ENCODE peak calls at places on chromosomes 13 and 19, in four cellular contexts. P, A, C and S are unnamed samples.
A peak's percentile ranks its signal among the peaks of the same experiment; 100 is the strongest.

GRCh38 chr19:48121909-48122371 is 11.3 kb upstream of the PLA2G4C start:
- DNase-seq in P (peak; percentile 65), A (no peak), C (no peak), S (no peak)

GRCh38 chr13:30690282-30691188 is 44.8 kb upstream of the ALOX5AP start:
- DNase-seq in P (peak; percentile 23), A (no peak), C (no peak), S (peak; percentile 96)

GRCh38 chr19:32652893-32653625 is 21.9 kb downstream of the ANKRD27 start:
- DNase-seq in P (no peak), A (no peak), C (no peak), S (no peak)

GRCh38 chr13:26541041-26541440 is 16.4 kb upstream of the WASF3 start:
- DNase-seq in P (no peak), A (no peak), C (no peak), S (no peak)

GRCh38 chr13:42333613-42334328 is 61.8 kb downstream of the AKAP11 start:
- DNase-seq in P (peak; percentile 62), A (peak; percentile 62), C (no peak), S (peak; percentile 42)

GRCh38 chr13:37868691-37869505 is 674 bp downstream of the TRPC4 start:
- DNase-seq in P (no peak), A (peak; percentile 71), C (no peak), S (peak; percentile 54)

GRCh38 chr13:100035936-100036335 is 53.0 kb upstream of the PCCA start:
- DNase-seq in P (peak; percentile 23), A (no peak), C (no peak), S (no peak)

GRCh38 chr13:94596575-94596971 is 621 bp upstream of the TGDS start:
- DNase-seq in P (no peak), A (no peak), C (peak; percentile 6), S (no peak)

GRCh38 chr19:28940751-28941500 is 272.0 kb downstream of the UQCRFS1 start:
- DNase-seq in P (no peak), A (no peak), C (no peak), S (peak; percentile 90)

GRCh38 chr19:19444694-19445155 is 39.2 kb downstream of the GATAD2A start:
- DNase-seq in P (peak; percentile 33), A (no peak), C (no peak), S (peak; percentile 60)

GRCh38 chr13:66618702-66619101 is 611.4 kb downstream of the PCDH9 start:
- DNase-seq in P (peak; percentile 50), A (peak; percentile 7), C (peak; percentile 26), S (peak; percentile 0)

GRCh38 chr19:29086182-29086581 is 126.8 kb downstream of the UQCRFS1 start:
- DNase-seq in P (no peak), A (no peak), C (no peak), S (no peak)

GRCh38 chr19:40219721-40220276 is 1.6 kb upstream of the TTC9B start:
- DNase-seq in P (peak; percentile 76), A (no peak), C (peak; percentile 76), S (peak; percentile 90)

GRCh38 chr13:25840261-25840660 is 211.6 kb downstream of the SHISA2 start:
- DNase-seq in P (peak; percentile 33), A (no peak), C (no peak), S (no peak)

GRCh38 chr13:113083402-113084061 is 22.1 kb upstream of the F7 start:
- DNase-seq in P (peak; percentile 52), A (no peak), C (peak; percentile 42), S (peak; percentile 73)

GRCh38 chr19:40582467-40582866 is 5.8 kb downstream of the SHKBP1 start:
- DNase-seq in P (no peak), A (no peak), C (no peak), S (no peak)

GRCh38 chr13:34128661-34129060 is 310.7 kb downstream of the RFC3 start:
- DNase-seq in P (peak; percentile 68), A (no peak), C (no peak), S (no peak)

GRCh38 chr19:18716857-18717256 is 33.4 kb downstream of the CRTC1 start:
- DNase-seq in P (no peak), A (no peak), C (no peak), S (no peak)

GRCh38 chr19:49363265-49364082 is at the start of gene DKKL1:
- DNase-seq in P (peak; percentile 100), A (peak; percentile 100), C (peak; percentile 99), S (peak; percentile 97)

GRCh38 chr13:28819046-28819747 is 942 bp upstream of the MTUS2 start:
- DNase-seq in P (peak; percentile 6), A (peak; percentile 68), C (no peak), S (peak; percentile 56)

GRCh38 chr19:6045108-6045507 is 65.2 kb downstream of the RFX2 start:
- DNase-seq in P (no peak), A (no peak), C (no peak), S (no peak)

GRCh38 chr19:2877398-2878331 is 10.5 kb downstream of the ZNF556 start:
- DNase-seq in P (no peak), A (no peak), C (no peak), S (no peak)

GRCh38 chr13:78607409-78608253 is 4.3 kb upstream of the POU4F1 start:
- DNase-seq in P (no peak), A (peak; percentile 62), C (no peak), S (no peak)

GRCh38 chr19:23071087-23071511 is 45.7 kb upstream of the ZNF730 start:
- DNase-seq in P (no peak), A (no peak), C (no peak), S (peak; percentile 27)

GRCh38 chr19:3504723-3505122 is 1.4 kb upstream of the FZR1 start:
- DNase-seq in P (no peak), A (no peak), C (no peak), S (no peak)

GRCh38 chr19:15124572-15125231 is 17.5 kb downstream of the SYDE1 start:
- DNase-seq in P (no peak), A (no peak), C (no peak), S (peak; percentile 58)

GRCh38 chr19:32181356-32181920 is 164.0 kb upstream of the ZNF507 start:
- DNase-seq in P (no peak), A (peak; percentile 43), C (no peak), S (no peak)

GRCh38 chr13:36718686-36719085 is 44.9 kb downstream of the SERTM1 start:
- DNase-seq in P (no peak), A (no peak), C (no peak), S (no peak)

GRCh38 chr13:22049384-22049783 is 378.5 kb downstream of the FGF9 start:
- DNase-seq in P (no peak), A (no peak), C (no peak), S (no peak)

GRCh38 chr13:27359203-27359821 is 65.1 kb upstream of the GTF3A start:
- DNase-seq in P (peak; percentile 75), A (peak; percentile 76), C (peak; percentile 43), S (peak; percentile 83)

GRCh38 chr13:64459778-64460177 is 2770.4 kb downstream of the PCDH9 start:
- DNase-seq in P (peak; percentile 34), A (no peak), C (no peak), S (no peak)

GRCh38 chr19:35533822-35534521 is 716 bp downstream of the GAPDHS start:
- DNase-seq in P (no peak), A (peak; percentile 58), C (no peak), S (peak; percentile 48)

DNA sequence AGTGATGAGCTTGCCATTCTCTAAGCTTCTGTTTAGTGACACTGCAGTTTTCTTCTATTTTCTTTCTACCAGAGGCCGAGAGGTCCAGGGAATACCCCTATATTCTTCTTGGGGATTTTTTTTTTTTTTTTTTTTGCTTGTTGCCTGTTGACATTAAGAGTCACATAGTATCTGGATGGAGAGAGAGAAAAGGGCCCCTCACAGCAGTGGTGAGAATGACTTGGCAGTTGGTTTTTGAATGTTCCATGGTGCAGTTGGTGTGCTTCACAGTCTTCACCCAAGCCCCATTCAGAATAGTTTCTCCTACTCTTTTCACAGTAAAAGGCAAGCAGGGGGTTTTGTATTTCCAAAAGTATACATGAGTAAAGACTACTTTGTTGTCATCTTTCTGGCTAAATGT is 577.9 kb downstream of the LMO7 start:
- DNase-seq in P (no peak), A (no peak), C (no peak), S (no peak)
- H3K9ac ChIP-seq in P (no peak overlapping the region), A (no peak overlapping the region), C (no peak overlapping the region), S (no peak overlapping the region)

GRCh38 chr19:1182068-1182467 is 8.0 kb upstream of the SBNO2 start:
- DNase-seq in P (no peak), A (no peak), C (no peak), S (no peak)

GRCh38 chr19:1189419-1189818 is 15.4 kb upstream of the SBNO2 start:
- DNase-seq in P (peak; percentile 37), A (peak; percentile 2), C (peak; percentile 75), S (no peak)

GRCh38 chr19:1182727-1183126 is 8.7 kb upstream of the SBNO2 start:
- DNase-seq in P (no peak), A (no peak), C (no peak), S (no peak)

GRCh38 chr19:1181606-1182005 is 7.5 kb upstream of the SBNO2 start:
- DNase-seq in P (peak; percentile 80), A (no peak), C (no peak), S (no peak)

GRCh38 chr19:1183543-1184172 is 9.6 kb upstream of the SBNO2 start:
- DNase-seq in P (peak; percentile 92), A (no peak), C (peak; percentile 73), S (no peak)
- TF ChIP-seq EZH2phosphoT487 in P (no peak), A (no peak), C (no peak), S (no peak)

GRCh38 chr19:13691569-13691968 is 72.8 kb upstream of the MRI1 start:
- DNase-seq in P (no peak), A (no peak), C (no peak), S (no peak)
- H3K9ac ChIP-seq in P (no peak overlapping the region), A (no peak overlapping the region), C (no peak overlapping the region), S (no peak overlapping the region)

GRCh38 chr13:80757694-80758093 is 416.8 kb upstream of the SPRY2 start:
- DNase-seq in P (no peak), A (no peak), C (no peak), S (no peak)

GRCh38 chr13:80753951-80754350 is 413.0 kb upstream of the SPRY2 start:
- DNase-seq in P (no peak), A (no peak), C (no peak), S (no peak)

GRCh38 chr13:80751854-80752253 is 410.9 kb upstream of the SPRY2 start:
- DNase-seq in P (no peak), A (peak; percentile 57), C (no peak), S (no peak)

GRCh38 chr13:80755925-80756324 is 415.0 kb upstream of the SPRY2 start:
- DNase-seq in P (no peak), A (no peak), C (no peak), S (no peak)
- TF ChIP-seq EZH2phosphoT487 in P (no peak), A (no peak), C (no peak), S (no peak)

GRCh38 chr19:7995756-7996155 is 9.7 kb downstream of the ELAVL1 start:
- DNase-seq in P (no peak), A (no peak), C (no peak), S (no peak)

GRCh38 chr19:7994114-7994513 is 11.3 kb downstream of the ELAVL1 start:
- DNase-seq in P (no peak), A (no peak), C (no peak), S (no peak)

GRCh38 chr19:7994923-7995682 is 10.3 kb downstream of the ELAVL1 start:
- DNase-seq in P (no peak), A (no peak), C (no peak), S (no peak)

GRCh38 chr19:7992575-7992974 is 12.9 kb downstream of the ELAVL1 start:
- DNase-seq in P (peak; percentile 96), A (no peak), C (no peak), S (no peak)

GRCh38 chr19:7993560-7993959 is 11.9 kb downstream of the ELAVL1 start:
- DNase-seq in P (no peak), A (no peak), C (no peak), S (no peak)
- H3K9ac ChIP-seq in P (peak overlapping the region; percentile 72), A (no peak overlapping the region), C (no peak overlapping the region), S (no peak overlapping the region)